ENCODE peak calls at places on chromosomes 11 and 22, in seven cellular contexts. W is substantia nigra, I is neural progenitor cell, Y is IMR-90, H is endothelial cell of umbilical vein, N is prostate gland, V is Panc1. D is an unnamed sample.

GRCh38 chr11:120304526-120304925 is 20.6 kb upstream of the TLCD5 start:
- DNase-seq in H (no peak), N (no peak), W (no peak), V (no peak), I (no peak), Y (peak; percentile 21), D (peak; percentile 62)

GRCh38 chr11:88411265-88411664 is 73.7 kb upstream of the CTSC start:
- DNase-seq in Y (peak; percentile 92), I (no peak), V (no peak), N (no peak), W (no peak), H (no peak), D (peak; percentile 72)

GRCh38 chr11:17828311-17828751 is 93.8 kb downstream of the KCNC1 start:
- DNase-seq in H (no peak), Y (peak; percentile 59), V (no peak), N (no peak), I (no peak), W (peak; percentile 29), D (no peak)

GRCh38 chr11:368414-369335 is 624 bp upstream of the B4GALNT4 start:
- DNase-seq in H (peak; percentile 14), W (no peak), Y (peak; percentile 18), N (no peak), I (peak; percentile 65), V (no peak), D (no peak)

GRCh38 chr11:32118025-32118974 is 27.4 kb downstream of the RCN1 start:
- DNase-seq in I (no peak), N (no peak), W (no peak), Y (peak; percentile 80), V (peak; percentile 7), H (no peak), D (no peak)

GRCh38 chr11:74397531-74398243 is 546 bp downstream of the PGM2L1 start:
- DNase-seq in N (peak; percentile 22), W (peak; percentile 15), H (peak; percentile 56), Y (peak; percentile 30), I (peak; percentile 59), V (no peak), D (peak; percentile 6)

GRCh38 chr11:88064097-88064705 is 111.0 kb downstream of the RAB38 start:
- DNase-seq in W (no peak), H (no peak), Y (no peak), I (no peak), N (no peak), V (no peak), D (no peak)

GRCh38 chr11:122319842-122320555 is 204.0 kb upstream of the BLID start:
- DNase-seq in N (no peak), W (peak; percentile 54), V (no peak), I (peak; percentile 51), H (no peak), Y (no peak), D (no peak)

GRCh38 chr11:4891996-4892640 is 10.4 kb downstream of the OR51T1 start:
- DNase-seq in V (peak; percentile 82), Y (peak; percentile 93), N (no peak), H (no peak), W (no peak), I (no peak), D (peak; percentile 49)

GRCh38 chr11:123381817-123382554 is 48.1 kb upstream of the GRAMD1B start:
- DNase-seq in H (no peak), N (no peak), Y (no peak), V (no peak), W (no peak), I (no peak), D (no peak)
- H3K27ac ChIP-seq in H (no peak overlapping the region), N (no peak overlapping the region), Y (no peak overlapping the region), V (no peak overlapping the region), W (no peak overlapping the region), I (no peak overlapping the region), D (no peak overlapping the region)

GRCh38 chr11:65058419-65059054 is at the start of gene NAALADL1:
- DNase-seq in N (no peak), Y (no peak), I (no peak), H (no peak), V (no peak), W (no peak), D (no peak)

GRCh38 chr11:65059523-65059922 is 1.2 kb upstream of the NAALADL1 start:
- DNase-seq in H (no peak), N (no peak), I (no peak), Y (no peak), V (no peak), W (no peak), D (no peak)

GRCh38 chr11:65060913-65061408 is 2.6 kb upstream of the NAALADL1 start:
- DNase-seq in V (no peak), H (peak; percentile 28), Y (no peak), N (no peak), W (no peak), I (peak; percentile 55), D (no peak)

GRCh38 chr11:65058012-65058411 is 341 bp downstream of the NAALADL1 start:
- DNase-seq in Y (no peak), I (no peak), N (no peak), V (no peak), H (no peak), W (no peak), D (no peak)

DNA sequence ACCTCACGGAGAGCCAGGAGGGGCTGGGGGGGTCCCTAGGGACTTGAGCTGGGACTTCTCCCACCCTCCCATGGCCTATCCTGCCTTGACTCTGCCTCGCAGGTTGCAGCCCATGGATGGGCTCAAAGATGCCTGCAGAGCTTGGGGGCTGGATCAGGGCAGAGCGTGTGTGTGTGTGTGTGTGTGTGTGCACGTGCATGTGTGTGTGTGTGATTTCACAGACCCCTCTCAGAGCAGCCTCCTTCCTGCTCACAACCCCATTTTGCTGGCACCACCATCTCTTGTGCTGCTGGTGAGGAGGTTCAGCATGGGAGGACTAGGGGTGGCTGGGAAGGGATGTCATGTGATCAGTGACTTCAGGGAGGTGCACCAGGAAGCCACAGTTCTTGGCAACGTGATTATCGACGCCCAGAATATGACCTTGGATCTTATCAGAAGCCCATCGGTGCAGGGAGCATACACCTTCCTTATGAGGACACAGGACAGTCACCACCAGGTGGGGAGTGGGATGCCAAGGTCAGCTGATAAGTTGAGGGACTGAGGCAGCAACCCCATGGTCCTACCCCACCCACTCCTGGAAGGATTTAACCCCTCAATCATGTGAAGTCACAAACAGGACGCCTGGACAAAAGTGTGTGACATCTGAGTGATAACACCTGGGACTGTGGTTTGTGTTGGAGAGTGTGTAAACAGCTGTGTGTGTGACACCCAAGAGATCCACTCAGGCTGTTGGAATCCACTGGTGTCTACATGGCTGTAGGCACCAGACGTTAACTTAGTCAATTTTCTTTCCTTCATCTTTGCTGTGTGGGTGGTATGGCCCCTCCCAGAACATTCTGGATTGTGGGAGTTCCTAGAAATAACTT is 1.8 kb upstream of the NAALADL1 start:
- DNase-seq in W (no peak), I (no peak), H (no peak), N (no peak), Y (peak; percentile 22), V (no peak), D (no peak)
- H3K27ac ChIP-seq in W (no peak overlapping the region), I (no peak overlapping the region), H (no peak overlapping the region), N (no peak overlapping the region), Y (no peak overlapping the region), V (no peak overlapping the region), D (no peak overlapping the region)

DNA sequence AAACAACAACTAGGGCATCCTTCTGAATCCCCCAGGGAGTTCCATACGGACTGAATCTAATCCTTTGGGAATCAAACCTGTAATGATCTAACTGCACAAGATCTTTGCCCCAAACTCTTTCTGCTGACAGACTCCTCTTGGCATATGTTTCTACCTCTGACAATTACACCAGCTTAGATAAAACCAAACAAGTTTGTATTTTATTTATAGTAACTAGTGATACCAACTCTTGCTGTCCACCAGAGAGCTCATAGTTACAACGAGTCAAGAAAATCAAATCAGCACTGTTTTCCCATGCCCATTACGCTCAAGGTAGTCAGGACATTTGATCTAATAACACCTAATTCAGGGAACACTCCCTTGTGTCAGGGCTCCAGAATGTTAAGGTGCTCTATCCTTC is 972.0 kb downstream of the NTM start:
- DNase-seq in W (no peak), H (no peak), I (no peak), V (no peak), N (no peak), Y (no peak), D (no peak)
- H3K27ac ChIP-seq in W (no peak overlapping the region), H (no peak overlapping the region), I (no peak overlapping the region), V (no peak overlapping the region), N (no peak overlapping the region), Y (no peak overlapping the region), D (no peak overlapping the region)

DNA sequence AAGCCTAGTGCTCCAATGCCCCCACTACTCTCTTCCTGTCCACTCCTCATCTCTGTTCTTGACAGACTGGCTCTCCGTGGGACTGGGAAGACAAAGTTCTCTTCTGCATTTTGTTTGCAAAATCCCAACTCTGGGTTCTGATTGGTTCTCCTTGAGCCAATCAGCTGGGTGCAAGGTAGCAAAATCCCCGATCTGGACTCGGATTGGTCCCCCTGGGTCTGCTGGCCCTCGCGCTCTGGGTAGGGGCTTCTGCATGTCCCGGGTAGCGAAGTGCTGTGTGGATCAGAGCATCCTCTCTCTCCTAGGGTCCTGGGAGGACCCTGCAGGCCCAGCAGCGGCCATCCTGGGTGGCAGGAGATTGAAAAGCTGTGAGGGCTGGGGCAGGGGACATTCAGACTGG is 22.3 kb upstream of the A4GALT start:
- DNase-seq in N (no peak), H (no peak), I (peak; percentile 69), Y (no peak), W (no peak), V (no peak), D (no peak)
- H3K27ac ChIP-seq in N (peak overlapping the region; percentile 62), H (no peak overlapping the region), I (peak overlapping the region; percentile 72), Y (no peak overlapping the region), W (no peak overlapping the region), V (no peak overlapping the region), D (no peak overlapping the region)

GRCh38 chr11:112159098-112159761 is 4.7 kb downstream of the IL18 start:
- DNase-seq in Y (no peak), H (no peak), I (no peak), N (no peak), V (no peak), W (no peak), D (no peak)
- H3K27ac ChIP-seq in Y (peak overlapping the region; percentile 4), H (no peak overlapping the region), I (no peak overlapping the region), N (no peak overlapping the region), V (peak overlapping the region; percentile 55), W (peak overlapping the region; percentile 26), D (peak overlapping the region; percentile 94)

GRCh38 chr11:130772266-130773227 is 143.7 kb downstream of the SNX19 start:
- DNase-seq in N (no peak), W (no peak), Y (peak; percentile 97), V (peak; percentile 36), H (peak; percentile 16), I (no peak), D (peak; percentile 65)

GRCh38 chr11:130775306-130776043 is 140.8 kb downstream of the SNX19 start:
- DNase-seq in H (no peak), Y (peak; percentile 70), W (no peak), N (no peak), I (no peak), V (no peak), D (no peak)

GRCh38 chr11:130774703-130775102 is 141.6 kb downstream of the SNX19 start:
- DNase-seq in N (no peak), I (no peak), V (no peak), W (no peak), H (no peak), Y (no peak), D (no peak)

GRCh38 chr11:130771708-130772107 is 144.6 kb downstream of the SNX19 start:
- DNase-seq in N (no peak), Y (peak; percentile 46), W (no peak), V (no peak), H (no peak), I (no peak), D (no peak)

GRCh38 chr11:130773436-130773835 is 142.8 kb downstream of the SNX19 start:
- DNase-seq in Y (no peak), V (no peak), H (no peak), W (no peak), I (no peak), N (no peak), D (no peak)
- H3K27ac ChIP-seq in Y (peak overlapping the region; percentile 60), V (peak overlapping the region; percentile 45), H (no peak overlapping the region), W (no peak overlapping the region), I (no peak overlapping the region), N (no peak overlapping the region), D (no peak overlapping the region)

GRCh38 chr11:117172678-117173421 is 5.7 kb upstream of the SIDT2 start:
- DNase-seq in W (no peak), V (no peak), N (no peak), H (peak; percentile 68), Y (no peak), I (no peak), D (no peak)
- H3K27ac ChIP-seq in W (no peak overlapping the region), V (no peak overlapping the region), N (peak overlapping the region; percentile 53), H (no peak overlapping the region), Y (no peak overlapping the region), I (peak overlapping the region; percentile 57), D (peak overlapping the region; percentile 41)

D was measured in epithelial cell of prostate.